ENCODE peak calls at places on chromosomes 16 and 17, in seven cellular contexts. B is fibroblast of lung; E is neuronal stem cell; P is Panc1; A is hepatocyte; T is effector memory CD4-positive, alpha-beta T cell; Z is mammary epithelial cell. O is an unnamed sample.
A peak's percentile ranks its signal among the peaks of the same experiment; 100 is the strongest.

GRCh38 chr17:14332331-14332730 is 31.4 kb downstream of the HS3ST3B1 start:
- DNase-seq in A (no peak), P (no peak), Z (no peak), T (no peak), E (no peak), B (no peak), O (no peak)

GRCh38 chr17:82400830-82401229 is 17.3 kb upstream of the HEXD start:
- DNase-seq in Z (no peak), P (no peak), T (peak; percentile 36), E (no peak), A (no peak), B (no peak), O (peak; percentile 78)

GRCh38 chr17:76419576-76420245 is 33.2 kb downstream of the UBE2O start:
- DNase-seq in A (no peak), B (no peak), Z (no peak), T (no peak), P (no peak), E (no peak), O (no peak)

GRCh38 chr16:1183235-1183907 is 30.5 kb downstream of the CACNA1H start:
- DNase-seq in T (no peak), Z (no peak), A (peak; percentile 73), E (no peak), P (no peak), B (peak; percentile 74), O (peak; percentile 83)

GRCh38 chr17:20071824-20072691 is 62.9 kb downstream of the SPECC1 start:
- DNase-seq in E (no peak), P (no peak), A (no peak), Z (no peak), B (no peak), T (no peak), O (no peak)

GRCh38 chr16:83356986-83357385 is 450.8 kb upstream of the HSBP1 start:
- DNase-seq in A (no peak), B (no peak), P (no peak), E (no peak), Z (no peak), T (no peak), O (no peak)

GRCh38 chr17:52965856-52966255 is 807.3 kb upstream of the CA10 start:
- DNase-seq in A (no peak), E (no peak), P (no peak), T (no peak), B (no peak), Z (no peak), O (no peak)

GRCh38 chr16:2533912-2534311 is 2.7 kb upstream of the CEMP1 start:
- DNase-seq in E (no peak), P (no peak), T (no peak), A (no peak), Z (no peak), B (no peak), O (no peak)

GRCh38 chr16:86252596-86252995 is 257.7 kb upstream of the FOXF1 start:
- DNase-seq in Z (peak; percentile 9), T (no peak), A (peak; percentile 20), P (no peak), E (peak; percentile 48), B (peak; percentile 11), O (no peak)

GRCh38 chr16:55015181-55015913 is 84.7 kb downstream of the IRX5 start:
- DNase-seq in B (peak; percentile 63), P (no peak), Z (no peak), A (no peak), T (no peak), E (no peak), O (no peak)

GRCh38 chr16:89334461-89334860 is 117.0 kb downstream of the ZNF778 start:
- DNase-seq in E (no peak), A (no peak), B (no peak), P (no peak), Z (no peak), T (no peak), O (peak; percentile 59)

GRCh38 chr16:86126891-86127290 is 227.9 kb downstream of the IRF8 start:
- DNase-seq in A (no peak), E (no peak), T (no peak), Z (no peak), P (no peak), B (no peak), O (no peak)

GRCh38 chr16:12020007-12020406 is 43.5 kb downstream of the SNX29 start:
- DNase-seq in E (no peak), B (no peak), Z (no peak), A (no peak), P (no peak), T (no peak), O (no peak)

GRCh38 chr17:72599891-72600290 is 479.1 kb downstream of the SOX9 start:
- DNase-seq in B (no peak), T (no peak), A (no peak), P (no peak), E (no peak), Z (no peak), O (no peak)

GRCh38 chr16:35146031-35146710 is 1686.8 kb downstream of the TP53TG3F start:
- DNase-seq in Z (no peak), E (no peak), T (no peak), P (no peak), B (no peak), A (no peak), O (no peak)

GRCh38 chr16:35146723-35147458 is 1687.5 kb downstream of the TP53TG3F start:
- DNase-seq in A (no peak), B (no peak), T (no peak), P (no peak), E (no peak), Z (no peak), O (no peak)

GRCh38 chr16:35148748-35149147 is 1689.3 kb downstream of the TP53TG3F start:
- DNase-seq in T (no peak), P (no peak), B (no peak), A (no peak), E (no peak), Z (no peak), O (no peak)

GRCh38 chr16:35149550-35149949 is 1690.1 kb downstream of the TP53TG3F start:
- DNase-seq in E (no peak), Z (no peak), B (no peak), P (no peak), A (no peak), T (no peak), O (no peak)

DNA sequence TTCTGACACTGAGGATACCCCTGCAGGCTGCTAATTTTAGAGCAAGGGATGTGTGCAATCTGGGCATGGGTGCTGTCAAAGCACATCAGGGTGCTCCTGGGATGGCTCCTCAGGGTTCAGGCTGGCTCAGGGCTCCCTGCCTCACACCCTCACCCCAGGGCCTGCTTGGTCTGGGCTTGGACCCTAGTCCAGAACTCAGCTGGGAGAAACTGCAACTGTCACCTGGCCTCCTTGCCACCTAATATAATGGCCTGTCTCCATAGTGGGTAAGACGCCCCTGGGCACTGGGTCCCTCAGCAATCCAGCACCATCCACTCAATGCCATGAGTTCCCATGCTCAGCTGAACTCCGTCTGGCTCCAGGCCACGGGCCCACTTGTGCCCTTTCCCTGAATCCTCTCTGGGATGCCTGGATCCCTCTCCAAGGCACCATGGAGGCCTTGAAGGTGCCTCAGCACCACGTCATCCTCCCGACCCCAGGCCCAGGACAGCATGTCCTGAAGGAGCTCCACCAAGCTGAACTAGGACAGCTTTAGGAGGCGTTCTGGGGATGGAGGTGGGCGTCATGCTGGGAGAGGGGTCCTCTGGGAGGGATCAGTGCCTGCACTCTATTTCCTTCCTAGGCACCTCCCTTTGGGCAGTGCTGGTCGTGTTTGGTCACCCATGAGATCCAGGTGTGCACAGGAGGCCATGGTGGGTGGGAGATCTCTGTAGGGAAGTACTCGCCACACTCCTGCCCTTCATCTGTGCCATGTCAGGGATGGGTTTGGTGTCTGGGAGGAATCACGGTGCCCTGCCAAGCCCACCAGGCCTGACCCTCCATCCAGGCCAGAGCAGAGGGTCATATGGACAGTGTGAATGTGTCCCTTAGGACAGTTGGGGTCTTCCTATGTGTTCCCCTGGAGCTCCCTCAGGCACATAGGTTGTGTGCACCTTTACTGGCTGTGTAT is 1688.4 kb downstream of the TP53TG3F start:
- DNase-seq in T (no peak), P (no peak), B (no peak), Z (no peak), A (no peak), E (no peak), O (no peak)
- H3K9me3 ChIP-seq in T (peaks cover 5% of the 10 kb centered on the region), P (no peaks in the 10 kb centered on the region), B (no peaks in the 10 kb centered on the region), Z (peaks cover 19% of the 10 kb centered on the region), A (no peaks in the 10 kb centered on the region), E (peaks cover 86% of the 10 kb centered on the region), O (peaks cover 1% of the 10 kb centered on the region)

DNA sequence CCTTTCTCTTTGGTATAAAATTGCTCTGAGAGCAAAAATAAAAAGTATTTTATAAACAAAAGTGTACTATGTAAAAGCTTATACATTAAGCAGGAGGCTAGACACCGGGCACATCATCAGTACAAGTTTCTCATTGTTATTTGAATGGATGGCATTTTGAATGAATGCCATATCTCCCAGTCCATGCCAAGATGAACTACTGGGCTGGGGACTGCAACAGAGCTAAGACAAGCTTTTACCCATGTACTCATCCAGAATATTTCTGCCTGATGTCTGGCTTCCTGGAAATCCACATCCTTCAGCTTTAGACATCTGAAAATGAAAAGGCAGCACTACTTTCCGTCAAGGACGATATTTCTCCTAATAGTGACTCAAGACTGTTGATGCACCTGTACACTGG is 174.0 kb downstream of the CDH8 start:
- DNase-seq in A (no peak), P (no peak), T (no peak), Z (no peak), E (no peak), B (no peak), O (no peak)
- H3K4me3 ChIP-seq in A (no peak overlapping the region), P (no peak overlapping the region), T (no peak overlapping the region), Z (no peak overlapping the region), E (no peak overlapping the region), B (no peak overlapping the region), O (no peak overlapping the region)

GRCh38 chr17:59423903-59424302 is 92.4 kb downstream of the YPEL2 start:
- DNase-seq in A (no peak), P (no peak), B (no peak), Z (no peak), T (no peak), E (no peak), O (no peak)

GRCh38 chr17:59426031-59426430 is 94.6 kb downstream of the YPEL2 start:
- DNase-seq in A (no peak), Z (no peak), B (no peak), E (no peak), T (no peak), P (no peak), O (no peak)

GRCh38 chr17:59425085-59425901 is 93.8 kb downstream of the YPEL2 start:
- DNase-seq in B (peak; percentile 26), P (no peak), A (peak; percentile 64), E (no peak), T (no peak), Z (no peak), O (peak; percentile 85)

GRCh38 chr17:59423137-59423703 is 91.8 kb downstream of the YPEL2 start:
- DNase-seq in E (no peak), T (no peak), B (peak; percentile 69), Z (no peak), A (peak; percentile 62), P (no peak), O (peak; percentile 62)

DNA sequence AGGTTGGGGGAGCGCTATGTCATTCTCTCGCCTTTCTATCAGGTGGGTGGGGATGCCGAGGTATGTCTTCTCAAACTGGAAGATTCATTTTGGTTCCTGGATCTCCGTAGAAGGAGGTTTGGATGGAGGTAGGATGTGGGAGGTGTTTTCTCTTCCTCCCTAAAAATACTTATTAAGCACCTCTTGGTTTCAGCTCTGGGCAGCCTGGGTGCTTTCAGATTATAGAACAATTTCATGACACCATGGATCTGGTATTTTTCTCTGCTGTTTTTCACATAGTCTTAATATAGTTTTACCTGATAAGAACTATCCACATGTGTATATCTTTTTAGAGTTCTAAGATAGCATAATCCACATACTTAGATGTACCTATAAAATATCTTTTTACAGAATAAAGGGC is 92.9 kb downstream of the YPEL2 start:
- DNase-seq in E (no peak), P (no peak), B (no peak), A (no peak), T (no peak), Z (no peak), O (no peak)
- H3K4me1 ChIP-seq in E (peaks cover 14% of the 10 kb centered on the region), P (no peaks in the 10 kb centered on the region), B (peaks cover 11% of the 10 kb centered on the region), A (peaks cover 38% of the 10 kb centered on the region), T (no peaks in the 10 kb centered on the region), Z (peaks cover 3% of the 10 kb centered on the region), O (peaks cover 10% of the 10 kb centered on the region)

GRCh38 chr16:80903616-80904015 is 99.2 kb upstream of the CDYL2 start:
- DNase-seq in Z (no peak), E (no peak), T (no peak), A (no peak), B (no peak), P (no peak), O (no peak)
- H3K9me3 ChIP-seq in Z (no peaks in the 10 kb centered on the region), E (no peaks in the 10 kb centered on the region), T (no peaks in the 10 kb centered on the region), A (no peaks in the 10 kb centered on the region), B (no peaks in the 10 kb centered on the region), P (no peaks in the 10 kb centered on the region), O (no peaks in the 10 kb centered on the region)